ENCODE peak calls at places on chromosomes 5 and 9, in six cellular contexts. One of them, this sample, is unnamed.

GRCh38 chr5:173837654-173838053 is 50.5 kb upstream of the CPEB4 start:
- DNase-seq in effector memory CD8-positive, alpha-beta T cell: no peak
- DNase-seq in hippocampal formation: no peak
- DNase-seq in effector CD4-positive, alpha-beta T cell: no peak
- DNase-seq in AG08396: no peak
- DNase-seq in activated naive CD8-positive, alpha-beta T cell treated with anti-CD3 and anti-CD28 coated beads, Interleukin-2, amount 50 U/mL, for 24 hours: no peak
- DNase-seq in this sample: no peak

GRCh38 chr5:112998296-112998695 is 21.7 kb downstream of the DCP2 start:
- DNase-seq in effector memory CD8-positive, alpha-beta T cell: no peak
- DNase-seq in hippocampal formation: no peak
- DNase-seq in AG08396: no peak
- DNase-seq in effector CD4-positive, alpha-beta T cell: no peak
- DNase-seq in activated naive CD8-positive, alpha-beta T cell treated with anti-CD3 and anti-CD28 coated beads, Interleukin-2, amount 50 U/mL, for 24 hours: no peak
- DNase-seq in this sample: no peak

GRCh38 chr5:153818626-153819025 is 220.1 kb downstream of the FAM114A2 start:
- DNase-seq in hippocampal formation: no peak
- DNase-seq in effector memory CD8-positive, alpha-beta T cell: no peak
- DNase-seq in effector CD4-positive, alpha-beta T cell: no peak
- DNase-seq in activated naive CD8-positive, alpha-beta T cell treated with anti-CD3 and anti-CD28 coated beads, Interleukin-2, amount 50 U/mL, for 24 hours: no peak
- DNase-seq in AG08396: no peak
- DNase-seq in this sample: no peak

GRCh38 chr9:15433661-15434060 is 11.0 kb downstream of the SNAPC3 start:
- DNase-seq in activated naive CD8-positive, alpha-beta T cell treated with anti-CD3 and anti-CD28 coated beads, Interleukin-2, amount 50 U/mL, for 24 hours: no peak
- DNase-seq in effector CD4-positive, alpha-beta T cell: no peak
- DNase-seq in AG08396: no peak
- DNase-seq in effector memory CD8-positive, alpha-beta T cell: no peak
- DNase-seq in hippocampal formation: no peak
- DNase-seq in this sample: no peak

GRCh38 chr9:125626187-125626586 is 80.8 kb downstream of the MAPKAP1 start:
- DNase-seq in AG08396: peak; percentile 51
- DNase-seq in activated naive CD8-positive, alpha-beta T cell treated with anti-CD3 and anti-CD28 coated beads, Interleukin-2, amount 50 U/mL, for 24 hours: no peak
- DNase-seq in hippocampal formation: no peak
- DNase-seq in effector CD4-positive, alpha-beta T cell: no peak
- DNase-seq in effector memory CD8-positive, alpha-beta T cell: no peak
- DNase-seq in this sample: no peak

GRCh38 chr5:42745426-42745825 is 11.2 kb upstream of the CCDC152 start:
- DNase-seq in effector memory CD8-positive, alpha-beta T cell: no peak
- DNase-seq in activated naive CD8-positive, alpha-beta T cell treated with anti-CD3 and anti-CD28 coated beads, Interleukin-2, amount 50 U/mL, for 24 hours: no peak
- DNase-seq in AG08396: no peak
- DNase-seq in effector CD4-positive, alpha-beta T cell: no peak
- DNase-seq in hippocampal formation: no peak
- DNase-seq in this sample: no peak

GRCh38 chr9:1939926-1940368 is 75.2 kb upstream of the SMARCA2 start:
- DNase-seq in effector CD4-positive, alpha-beta T cell: no peak
- DNase-seq in hippocampal formation: peak; percentile 22
- DNase-seq in activated naive CD8-positive, alpha-beta T cell treated with anti-CD3 and anti-CD28 coated beads, Interleukin-2, amount 50 U/mL, for 24 hours: peak; percentile 23
- DNase-seq in AG08396: peak; percentile 12
- DNase-seq in effector memory CD8-positive, alpha-beta T cell: peak; percentile 10
- DNase-seq in this sample: peak; percentile 5

GRCh38 chr5:154097031-154097430 is 58.3 kb downstream of the MFAP3 start:
- DNase-seq in effector CD4-positive, alpha-beta T cell: no peak
- DNase-seq in effector memory CD8-positive, alpha-beta T cell: no peak
- DNase-seq in activated naive CD8-positive, alpha-beta T cell treated with anti-CD3 and anti-CD28 coated beads, Interleukin-2, amount 50 U/mL, for 24 hours: no peak
- DNase-seq in AG08396: no peak
- DNase-seq in hippocampal formation: no peak
- DNase-seq in this sample: no peak

GRCh38 chr9:6877671-6878161 is 119.9 kb downstream of the KDM4C start:
- DNase-seq in activated naive CD8-positive, alpha-beta T cell treated with anti-CD3 and anti-CD28 coated beads, Interleukin-2, amount 50 U/mL, for 24 hours: no peak
- DNase-seq in effector CD4-positive, alpha-beta T cell: no peak
- DNase-seq in AG08396: peak; percentile 50
- DNase-seq in effector memory CD8-positive, alpha-beta T cell: no peak
- DNase-seq in hippocampal formation: no peak
- DNase-seq in this sample: no peak